ENCODE peak calls at places on chromosomes 12 and 14, in nine cellular contexts. O is anterior cingulate cortex; T is stimulated activated CD8-positive, alpha-beta memory T cell treated with anti-CD3 and anti-CD28 coated beads, Interleukin-2, amount 100 ng/mL, for 1 hour; J is coronary artery; G is midbrain; L is Right ventricle myocardium superior; S is activated naive CD4-positive, alpha-beta T cell treated with anti-CD3 and anti-CD28 coated beads for 36 hours; A is erythroblast; Y is fibroblast of the aortic adventitia. E is an unnamed sample.

GRCh38 chr14:22563987-22564386 is 25.0 kb downstream of the DAD1 start:
- DNase-seq in J (no peak), L (no peak), Y (no peak), G (no peak), A (no peak), O (no peak), S (no peak), T (no peak), E (no peak)

GRCh38 chr12:63994704-63995103 is 150.2 kb downstream of the SRGAP1 start:
- DNase-seq in A (no peak), O (no peak), S (no peak), T (no peak), G (no peak), J (no peak), Y (peak), L (no peak), E (no peak)

GRCh38 chr14:69996197-69996596 is 117.0 kb downstream of the SMOC1 start:
- DNase-seq in O (no peak), Y (peak), A (no peak), L (no peak), T (no peak), J (no peak), S (no peak), G (no peak), E (no peak)

GRCh38 chr12:113955109-113955970 is 10.8 kb downstream of the RBM19 start:
- DNase-seq in S (no peak), A (peak), Y (no peak), O (no peak), J (no peak), L (no peak), G (no peak), T (no peak), E (no peak)

GRCh38 chr14:103123128-103123633 is at the start of gene TNFAIP2:
- DNase-seq in Y (peak), L (peak), J (no peak), O (no peak), T (no peak), A (no peak), S (no peak), G (no peak), E (no peak)

GRCh38 chr14:93998871-93999403 is 1.8 kb downstream of the CCDC197 start:
- DNase-seq in T (no peak), S (no peak), Y (no peak), G (no peak), L (no peak), J (no peak), O (no peak), A (no peak), E (no peak)

GRCh38 chr12:11663128-11663527 is 13.7 kb downstream of the ETV6 start:
- DNase-seq in A (no peak), G (peak), O (no peak), S (no peak), J (no peak), L (no peak), Y (no peak), T (no peak), E (no peak)

GRCh38 chr12:52474212-52474611 is 607 bp upstream of the KRT6C start:
- DNase-seq in O (no peak), S (no peak), G (no peak), Y (no peak), J (no peak), A (no peak), L (no peak), T (no peak), E (no peak)

GRCh38 chr12:26195641-26196423 is 459 bp downstream of the SSPN start:
- DNase-seq in J (peak), L (peak), T (no peak), A (no peak), S (peak), G (peak), Y (peak), O (peak), E (peak)

GRCh38 chr12:580813-581212 is 82.4 kb downstream of the NINJ2 start:
- DNase-seq in T (no peak), G (no peak), L (no peak), A (no peak), Y (no peak), J (no peak), S (no peak), O (no peak), E (no peak)

GRCh38 chr12:80837342-80837978 is 100.3 kb downstream of the LIN7A start:
- DNase-seq in L (no peak), J (no peak), Y (peak), O (no peak), T (no peak), G (peak), S (no peak), A (peak), E (no peak)

GRCh38 chr12:112979281-112979680 is 962 bp downstream of the OAS2 start:
- DNase-seq in Y (no peak), A (no peak), J (no peak), S (peak), T (no peak), G (no peak), O (no peak), L (no peak), E (no peak)

GRCh38 chr14:86961106-86961716 is 1031.8 kb downstream of the GALC start:
- DNase-seq in L (no peak), S (no peak), A (peak), Y (peak), J (no peak), T (no peak), G (no peak), O (no peak), E (no peak)

GRCh38 chr14:61528591-61529021 is 166.7 kb upstream of the HIF1A start:
- DNase-seq in T (no peak), O (no peak), L (no peak), S (no peak), A (no peak), J (no peak), Y (peak), G (no peak), E (no peak)

GRCh38 chr12:92927055-92927435 is 2.0 kb downstream of the EEA1 start:
- DNase-seq in O (no peak), J (no peak), S (peak), Y (peak), G (peak), L (no peak), T (no peak), A (no peak), E (no peak)